ENCODE peak calls at places on chromosomes 16 and 17, in six cellular contexts. P, Z, K, E, Q and U are unnamed samples. For H3K36me3 and H3K9me3, the result is how much of the 10 kb centered on the place peaks cover.

GRCh38 chr17:19706791-19707727 is 9.3 kb downstream of the SLC47A2 start:
- DNase-seq in Q (no peak), P (no peak), Z (no peak), K (no peak), E (peak), U (no peak)

GRCh38 chr16:52976539-52977167 is 76.0 kb downstream of the CHD9NB start:
- DNase-seq in Q (no peak), Z (no peak), P (peak), E (peak), K (peak), U (no peak)

GRCh38 chr16:57676624-57677085 is 8.5 kb downstream of the ADGRG3 start:
- DNase-seq in Z (no peak), E (no peak), Q (no peak), K (no peak), P (no peak), U (no peak)

GRCh38 chr16:23676924-23677480 is 1.7 kb upstream of the PLK1 start:
- DNase-seq in Z (no peak), P (no peak), K (no peak), Q (no peak), E (no peak), U (no peak)

GRCh38 chr16:84182104-84182503 is 4.8 kb downstream of the TAF1C start:
- DNase-seq in E (no peak), Z (no peak), Q (no peak), K (no peak), P (no peak), U (no peak)

GRCh38 chr16:57628008-57628781 is at the start of gene ADGRG1:
- DNase-seq in Q (peak), Z (peak), K (peak), E (peak), P (peak), U (peak)

GRCh38 chr16:982152-983043 is 828 bp downstream of the SOX8 start:
- DNase-seq in E (peak), Z (no peak), Q (no peak), P (no peak), K (no peak), U (no peak)

GRCh38 chr17:30929081-30929633 is 7.4 kb downstream of the ADAP2 start:
- DNase-seq in Z (no peak), P (no peak), E (no peak), Q (no peak), K (no peak), U (no peak)

GRCh38 chr16:85523602-85524364 is 89.3 kb upstream of the GSE1 start:
- DNase-seq in Z (peak), E (peak), K (peak), P (peak), Q (no peak), U (peak)

GRCh38 chr17:51029142-51029541 is 91.5 kb downstream of the SPAG9 start:
- DNase-seq in P (no peak), Q (no peak), Z (no peak), K (no peak), E (no peak), U (no peak)
- H3K36me3 ChIP-seq in P (under half), Q (under half), Z (under half), K (under half), E (under half), U (under half)

GRCh38 chr16:50354082-50354481 is 14.7 kb downstream of the BRD7 start:
- DNase-seq in E (no peak), Q (no peak), K (no peak), Z (no peak), P (no peak), U (no peak)
- H3K9me3 ChIP-seq in E (under half), Q (under half), K (under half), Z (under half), P (under half), U (under half)

GRCh38 chr17:51166198-51166986 is at the start of gene NME2:
- DNase-seq in K (peak), Z (peak), P (peak), E (peak), Q (peak), U (peak)

GRCh38 chr17:51169340-51169739 is 3.1 kb downstream of the NME2 start:
- DNase-seq in Q (no peak), P (peak), K (no peak), E (no peak), Z (no peak), U (no peak)

GRCh38 chr17:51165680-51166197 is 472 bp upstream of the NME2 start:
- DNase-seq in P (no peak), E (peak), K (peak), Z (no peak), Q (peak), U (no peak)

GRCh38 chr17:51164911-51165679 is 1.1 kb upstream of the NME2 start:
- DNase-seq in E (peak), Z (no peak), K (peak), P (no peak), Q (no peak), U (no peak)

GRCh38 chr17:51166987-51167931 is 1.0 kb downstream of the NME2 start:
- DNase-seq in E (peak), P (peak), K (peak), Z (peak), Q (peak), U (peak)
- H3K36me3 ChIP-seq in E (under half), P (under half), K (under half), Z (under half), Q (under half), U (under half)

DNA sequence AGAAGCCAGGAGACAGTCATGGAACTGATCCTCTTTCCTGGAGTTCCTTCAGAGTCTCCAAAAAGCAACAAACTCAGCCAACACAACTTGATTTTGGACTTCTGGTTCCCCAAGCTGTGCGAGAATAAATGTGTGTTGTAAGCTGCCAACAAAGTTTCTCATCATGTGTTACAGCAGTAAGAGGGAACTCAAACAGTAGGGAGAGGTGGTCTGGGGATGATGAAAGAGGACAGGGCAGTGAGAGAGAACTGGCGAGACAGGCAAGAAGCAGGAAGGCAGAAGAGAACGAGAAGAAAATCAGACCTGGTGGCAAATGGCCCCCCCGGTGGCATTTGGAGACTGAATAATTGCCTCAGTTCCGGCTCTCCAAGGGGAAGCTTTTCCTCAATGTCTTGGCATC is 204.9 kb downstream of the MAF start:
- DNase-seq in Z (no peak), Q (no peak), K (no peak), P (no peak), E (no peak), U (no peak)
- H3K9me3 ChIP-seq in Z (under half), Q (under half), K (under half), P (under half), E (under half), U (under half)

DNA sequence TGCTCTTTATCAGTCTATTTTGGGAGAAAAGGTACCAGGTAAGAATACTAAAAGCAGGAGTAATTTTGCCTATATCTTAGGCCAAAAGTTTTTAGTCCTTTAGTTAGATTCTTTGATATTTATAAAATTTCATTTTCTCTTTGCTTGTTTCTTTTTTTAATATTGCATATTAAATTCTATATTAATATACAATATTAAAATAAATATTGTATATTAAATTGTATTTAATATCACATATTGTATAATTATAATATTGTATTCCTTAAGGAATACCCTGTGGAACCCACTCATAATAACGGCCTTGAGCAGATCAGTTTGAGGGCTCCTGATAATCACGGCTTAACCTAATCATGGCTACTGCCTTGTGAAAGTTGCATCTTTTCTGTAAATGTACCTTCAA is 1.9 kb downstream of the CEP95 start:
- DNase-seq in P (no peak), E (no peak), Q (no peak), Z (no peak), K (no peak), U (no peak)
- H3K36me3 ChIP-seq in P (under half), E (under half), Q (under half), Z (half or more), K (under half), U (under half)

GRCh38 chr16:35752773-35753558 is 2293.6 kb downstream of the TP53TG3F start:
- DNase-seq in Z (no peak), Q (no peak), K (no peak), E (no peak), P (no peak), U (peak)

GRCh38 chr16:35750701-35751104 is 2291.3 kb downstream of the TP53TG3F start:
- DNase-seq in K (no peak), P (no peak), E (no peak), Q (no peak), Z (no peak), U (no peak)

GRCh38 chr16:35751191-35751941 is 2292.0 kb downstream of the TP53TG3F start:
- DNase-seq in Z (no peak), K (no peak), E (no peak), Q (no peak), P (no peak), U (peak)

GRCh38 chr16:35753559-35754390 is 2294.4 kb downstream of the TP53TG3F start:
- DNase-seq in K (no peak), Z (no peak), P (no peak), Q (no peak), E (no peak), U (peak)

DNA sequence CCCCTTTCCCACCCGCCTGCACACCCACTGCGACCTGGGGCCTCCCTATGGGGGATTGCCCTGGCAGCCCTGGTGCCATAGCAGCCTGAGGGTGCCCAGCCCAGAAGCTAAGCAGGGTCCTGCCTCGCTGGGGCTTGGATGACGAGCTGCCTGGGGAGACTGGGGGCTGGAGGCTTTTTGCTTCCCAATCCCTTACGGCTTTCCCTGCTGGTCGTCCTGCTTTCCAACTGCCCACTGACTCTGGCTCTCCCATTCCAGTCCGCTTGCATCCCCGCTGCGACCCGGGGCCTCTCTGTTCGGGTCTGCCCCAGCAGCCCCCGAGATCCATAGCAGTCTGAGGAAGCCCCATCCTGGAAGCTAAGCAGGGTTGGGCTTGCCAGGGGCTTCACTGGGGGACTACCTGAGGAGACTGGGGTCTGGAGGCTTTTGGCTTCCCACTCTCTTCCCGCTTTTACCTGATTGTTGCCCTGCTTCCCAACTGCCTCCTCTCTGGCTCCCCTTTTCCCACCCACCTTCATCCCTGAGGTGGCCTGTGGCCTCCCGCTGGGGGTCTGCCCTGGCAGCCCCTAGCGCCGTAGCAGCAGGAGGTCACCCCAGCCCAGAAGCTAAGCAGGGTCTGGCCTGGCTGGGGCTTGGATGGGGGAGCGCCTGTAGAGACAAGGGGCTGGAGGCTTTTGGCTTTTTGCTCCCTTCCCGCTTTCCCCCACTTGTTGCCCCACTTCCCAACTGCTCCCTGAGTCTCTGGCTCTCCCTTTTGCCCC is 2292.8 kb downstream of the TP53TG3F start:
- DNase-seq in K (no peak), P (no peak), Z (no peak), E (no peak), Q (no peak), U (peak)
- H3K9me3 ChIP-seq in K (under half), P (under half), Z (under half), E (under half), Q (under half), U (under half)

DNA sequence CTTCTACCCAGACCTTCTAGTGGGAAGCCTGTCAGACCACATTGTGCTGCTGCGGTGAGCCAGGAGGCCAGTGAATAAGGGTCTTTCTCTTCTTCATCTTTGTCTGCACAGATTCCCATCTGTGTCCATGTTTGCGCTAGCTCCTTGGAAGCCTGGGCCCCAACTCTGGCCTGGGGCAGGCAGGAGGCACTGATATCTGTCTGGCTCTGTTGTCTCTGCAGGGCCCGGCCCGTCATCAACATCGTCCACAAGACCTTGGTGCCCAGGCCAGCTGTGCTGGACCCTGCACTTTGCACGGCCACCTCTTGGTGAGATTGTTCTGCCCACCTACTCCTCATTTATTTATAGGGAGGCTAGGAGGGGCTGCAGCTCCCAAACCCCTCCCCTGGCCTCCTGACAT is 18.3 kb downstream of the ITGA3 start:
- DNase-seq in Z (no peak), E (no peak), P (no peak), K (no peak), Q (no peak), U (no peak)
- H3K36me3 ChIP-seq in Z (half or more), E (under half), P (half or more), K (half or more), Q (under half), U (under half)